ENCODE peak calls at places on chromosomes 13 and 19, in ten cellular contexts. One of them, this sample, is unnamed.

GRCh38 chr13:73870970-73871935 is 263.0 kb downstream of the KLF12 start:
- DNase-seq in IMR-90: peak
- DNase-seq in adrenal gland: peak
- DNase-seq in breast epithelium: no peak
- DNase-seq in heart left ventricle: peak
- DNase-seq in body of pancreas: no peak
- DNase-seq in stomach: no peak
- DNase-seq in tibial nerve: no peak
- DNase-seq in A549: no peak
- DNase-seq in uterus: peak
- DNase-seq in this sample: no peak

GRCh38 chr13:45456196-45456972 is 8.4 kb upstream of the COG3 start:
- DNase-seq in IMR-90: peak
- DNase-seq in adrenal gland: no peak
- DNase-seq in breast epithelium: no peak
- DNase-seq in heart left ventricle: no peak
- DNase-seq in body of pancreas: no peak
- DNase-seq in stomach: no peak
- DNase-seq in tibial nerve: no peak
- DNase-seq in A549: no peak
- DNase-seq in uterus: no peak
- DNase-seq in this sample: no peak

GRCh38 chr19:34246340-34246739 is 8.0 kb upstream of the GARRE1 start:
- DNase-seq in IMR-90: no peak
- DNase-seq in adrenal gland: no peak
- DNase-seq in breast epithelium: no peak
- DNase-seq in heart left ventricle: no peak
- DNase-seq in body of pancreas: no peak
- DNase-seq in stomach: no peak
- DNase-seq in tibial nerve: no peak
- DNase-seq in A549: no peak
- DNase-seq in uterus: no peak
- DNase-seq in this sample: no peak

GRCh38 chr13:82291852-82292251 is 1590.4 kb downstream of the SLITRK1 start:
- DNase-seq in IMR-90: no peak
- DNase-seq in adrenal gland: no peak
- DNase-seq in breast epithelium: no peak
- DNase-seq in heart left ventricle: no peak
- DNase-seq in body of pancreas: no peak
- DNase-seq in stomach: no peak
- DNase-seq in tibial nerve: no peak
- DNase-seq in A549: no peak
- DNase-seq in uterus: no peak
- DNase-seq in this sample: no peak

GRCh38 chr13:80084086-80084676 is 256.7 kb downstream of the SPRY2 start:
- DNase-seq in IMR-90: peak
- DNase-seq in adrenal gland: peak
- DNase-seq in breast epithelium: no peak
- DNase-seq in heart left ventricle: peak
- DNase-seq in body of pancreas: no peak
- DNase-seq in stomach: no peak
- DNase-seq in tibial nerve: no peak
- DNase-seq in A549: no peak
- DNase-seq in uterus: no peak
- DNase-seq in this sample: no peak

GRCh38 chr19:2032296-2032941 is 16.9 kb upstream of the BTBD2 start:
- DNase-seq in IMR-90: peak
- DNase-seq in adrenal gland: peak
- DNase-seq in breast epithelium: peak
- DNase-seq in heart left ventricle: peak
- DNase-seq in body of pancreas: peak
- DNase-seq in stomach: peak
- DNase-seq in tibial nerve: peak
- DNase-seq in A549: peak
- DNase-seq in uterus: peak
- DNase-seq in this sample: peak

GRCh38 chr19:44613295-44614168 is at the start of gene IGSF23:
- DNase-seq in IMR-90: no peak
- DNase-seq in adrenal gland: no peak
- DNase-seq in breast epithelium: no peak
- DNase-seq in heart left ventricle: no peak
- DNase-seq in body of pancreas: no peak
- DNase-seq in stomach: no peak
- DNase-seq in tibial nerve: no peak
- DNase-seq in A549: no peak
- DNase-seq in uterus: no peak
- DNase-seq in this sample: no peak

GRCh38 chr13:112069727-112070300 is 2.9 kb downstream of the SOX1 start:
- DNase-seq in IMR-90: no peak
- DNase-seq in adrenal gland: no peak
- DNase-seq in breast epithelium: no peak
- DNase-seq in heart left ventricle: no peak
- DNase-seq in body of pancreas: no peak
- DNase-seq in stomach: no peak
- DNase-seq in tibial nerve: no peak
- DNase-seq in A549: no peak
- DNase-seq in uterus: no peak
- DNase-seq in this sample: no peak

DNA sequence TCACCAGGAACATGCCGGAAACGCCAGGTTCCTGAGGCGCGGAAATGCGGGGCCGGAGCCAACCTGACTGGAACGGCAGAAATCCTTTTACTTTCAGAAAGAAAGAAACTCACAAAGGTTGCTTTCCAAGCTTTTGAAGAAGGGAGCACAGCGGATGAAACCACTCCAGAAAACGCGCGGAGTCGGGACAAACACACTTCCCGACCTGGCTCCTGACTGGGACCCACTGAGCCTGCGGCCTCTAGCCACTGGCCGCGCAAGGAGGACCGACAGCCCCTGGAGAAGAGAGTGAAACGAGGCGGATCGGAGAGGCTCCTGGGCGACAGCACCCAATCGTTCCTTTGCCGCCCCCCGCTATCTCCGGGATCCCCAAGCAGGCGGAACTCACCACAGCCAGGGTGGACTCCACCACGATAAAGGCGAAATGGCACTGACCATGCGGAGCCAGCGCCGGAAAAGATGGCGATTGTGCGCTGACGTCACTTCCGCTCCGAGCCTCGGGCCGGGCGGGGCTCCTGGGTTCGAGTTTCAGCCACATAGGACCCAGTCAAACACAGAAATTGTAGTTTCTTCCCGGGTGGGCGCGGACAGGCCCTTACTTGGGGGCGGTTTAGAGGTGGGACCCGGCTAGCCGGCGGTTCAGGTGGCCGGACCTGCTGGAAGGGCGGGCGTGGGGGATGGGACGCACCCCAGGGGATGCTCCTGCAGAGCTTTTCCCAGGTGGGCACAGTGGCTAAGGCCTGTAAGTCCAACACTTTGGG is at the start of gene ZNF121:
- DNase-seq in IMR-90: peak
- DNase-seq in adrenal gland: peak
- DNase-seq in breast epithelium: peak
- DNase-seq in heart left ventricle: peak
- DNase-seq in body of pancreas: peak
- DNase-seq in stomach: peak
- DNase-seq in tibial nerve: peak
- DNase-seq in A549: peak
- DNase-seq in uterus: peak
- DNase-seq in this sample: peak
- TF ChIP-seq POLR2A in IMR-90: peak
- TF ChIP-seq POLR2A in adrenal gland: peak
- TF ChIP-seq POLR2A in breast epithelium: no peak
- TF ChIP-seq POLR2A in heart left ventricle: peak
- TF ChIP-seq POLR2A in body of pancreas: no peak
- TF ChIP-seq POLR2A in stomach: no peak
- TF ChIP-seq POLR2A in tibial nerve: no peak
- TF ChIP-seq POLR2A in A549: peak
- TF ChIP-seq POLR2A in uterus: peak
- TF ChIP-seq POLR2A in this sample: peak

DNA sequence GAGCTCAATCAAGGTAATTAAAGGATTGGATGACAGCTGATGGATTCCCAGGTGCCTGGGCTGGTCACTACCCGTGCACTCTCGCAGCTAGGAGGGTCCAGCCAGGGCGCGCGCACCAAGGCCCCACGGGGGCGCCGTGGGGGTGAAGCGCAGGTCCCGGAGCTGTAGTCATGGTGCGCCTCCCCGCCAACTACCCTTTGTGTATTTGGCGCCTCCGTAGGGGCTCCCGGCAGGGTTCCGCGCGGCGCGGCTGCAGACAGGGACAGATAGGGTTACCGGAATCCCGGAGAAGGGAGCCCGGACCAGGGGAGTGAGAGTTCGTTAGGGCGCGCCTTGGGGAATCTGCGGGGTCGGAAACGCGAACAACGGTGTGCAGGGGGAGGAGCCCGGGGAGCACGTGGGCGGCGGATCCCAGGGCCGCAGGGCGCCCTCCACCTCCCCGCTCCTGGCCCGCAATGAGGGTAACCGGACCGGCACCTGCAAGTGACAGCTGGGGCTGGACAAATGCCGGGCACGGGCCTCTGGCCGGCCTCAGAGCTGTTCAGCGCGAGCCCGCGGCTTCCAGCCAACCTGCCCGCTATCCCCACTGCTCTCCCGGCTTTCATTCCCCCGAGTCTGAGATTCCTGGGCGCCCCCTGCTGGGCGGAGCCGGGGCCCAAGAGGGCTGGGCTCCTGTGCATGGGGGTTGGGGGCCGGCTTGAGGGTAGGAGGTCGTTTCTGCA is 3.4 kb upstream of the PRAM1 start:
- DNase-seq in IMR-90: peak
- DNase-seq in adrenal gland: peak
- DNase-seq in breast epithelium: peak
- DNase-seq in heart left ventricle: peak
- DNase-seq in body of pancreas: peak
- DNase-seq in stomach: peak
- DNase-seq in tibial nerve: peak
- DNase-seq in A549: peak
- DNase-seq in uterus: peak
- DNase-seq in this sample: peak
- TF ChIP-seq POLR2A in IMR-90: no peak
- TF ChIP-seq POLR2A in adrenal gland: no peak
- TF ChIP-seq POLR2A in breast epithelium: no peak
- TF ChIP-seq POLR2A in heart left ventricle: peak
- TF ChIP-seq POLR2A in body of pancreas: no peak
- TF ChIP-seq POLR2A in stomach: no peak
- TF ChIP-seq POLR2A in tibial nerve: no peak
- TF ChIP-seq POLR2A in A549: no peak
- TF ChIP-seq POLR2A in uterus: no peak
- TF ChIP-seq POLR2A in this sample: no peak

DNA sequence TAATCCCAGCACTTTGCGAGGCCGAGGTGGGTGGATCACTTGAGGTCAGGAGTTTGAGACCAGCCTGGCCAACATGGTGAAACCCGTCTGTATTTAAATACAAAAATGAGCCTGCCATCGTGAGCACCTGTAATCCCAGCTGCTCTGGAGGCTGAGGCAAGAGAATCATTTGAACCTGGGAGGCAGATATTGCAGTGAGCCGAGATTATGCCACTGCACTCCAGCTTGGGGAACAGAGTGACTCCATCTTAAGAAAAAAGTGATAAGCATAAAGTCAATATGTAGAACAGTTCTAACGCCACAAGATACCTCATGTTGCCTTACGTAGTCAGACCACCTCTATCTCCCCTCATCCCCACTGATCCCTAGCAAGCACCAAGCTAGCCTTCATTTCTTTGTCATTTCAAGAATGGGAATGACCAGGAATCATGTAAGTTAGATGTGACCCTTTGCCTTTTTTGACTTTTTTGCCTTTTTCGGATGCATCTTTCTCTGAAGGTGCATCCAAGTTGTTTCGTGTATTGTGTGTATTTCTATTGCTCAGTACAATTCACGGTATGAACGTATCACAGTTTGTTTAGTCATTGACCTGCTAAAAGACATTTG is 6.4 kb downstream of the RPL21 start:
- DNase-seq in IMR-90: no peak
- DNase-seq in adrenal gland: no peak
- DNase-seq in breast epithelium: no peak
- DNase-seq in heart left ventricle: no peak
- DNase-seq in body of pancreas: no peak
- DNase-seq in stomach: no peak
- DNase-seq in tibial nerve: no peak
- DNase-seq in A549: no peak
- DNase-seq in uterus: no peak
- DNase-seq in this sample: no peak
- TF ChIP-seq POLR2A in IMR-90: peak
- TF ChIP-seq POLR2A in adrenal gland: no peak
- TF ChIP-seq POLR2A in breast epithelium: no peak
- TF ChIP-seq POLR2A in heart left ventricle: no peak
- TF ChIP-seq POLR2A in body of pancreas: no peak
- TF ChIP-seq POLR2A in stomach: no peak
- TF ChIP-seq POLR2A in tibial nerve: no peak
- TF ChIP-seq POLR2A in A549: no peak
- TF ChIP-seq POLR2A in uterus: no peak
- TF ChIP-seq POLR2A in this sample: no peak

GRCh38 chr13:97239943-97240788 is 18.0 kb downstream of the MBNL2 start:
- DNase-seq in IMR-90: no peak
- DNase-seq in adrenal gland: no peak
- DNase-seq in breast epithelium: no peak
- DNase-seq in heart left ventricle: no peak
- DNase-seq in body of pancreas: no peak
- DNase-seq in stomach: no peak
- DNase-seq in tibial nerve: no peak
- DNase-seq in A549: no peak
- DNase-seq in uterus: no peak
- DNase-seq in this sample: no peak

GRCh38 chr13:97239306-97239705 is 17.2 kb downstream of the MBNL2 start:
- DNase-seq in IMR-90: no peak
- DNase-seq in adrenal gland: no peak
- DNase-seq in breast epithelium: no peak
- DNase-seq in heart left ventricle: no peak
- DNase-seq in body of pancreas: no peak
- DNase-seq in stomach: no peak
- DNase-seq in tibial nerve: no peak
- DNase-seq in A549: no peak
- DNase-seq in uterus: no peak
- DNase-seq in this sample: no peak

GRCh38 chr13:97242755-97243497 is 20.8 kb downstream of the MBNL2 start:
- DNase-seq in IMR-90: no peak
- DNase-seq in adrenal gland: no peak
- DNase-seq in breast epithelium: no peak
- DNase-seq in heart left ventricle: no peak
- DNase-seq in body of pancreas: no peak
- DNase-seq in stomach: no peak
- DNase-seq in tibial nerve: no peak
- DNase-seq in A549: no peak
- DNase-seq in uterus: no peak
- DNase-seq in this sample: no peak

GRCh38 chr13:97241761-97242160 is 19.6 kb downstream of the MBNL2 start:
- DNase-seq in IMR-90: no peak
- DNase-seq in adrenal gland: no peak
- DNase-seq in breast epithelium: no peak
- DNase-seq in heart left ventricle: no peak
- DNase-seq in body of pancreas: no peak
- DNase-seq in stomach: no peak
- DNase-seq in tibial nerve: no peak
- DNase-seq in A549: no peak
- DNase-seq in uterus: no peak
- DNase-seq in this sample: no peak

DNA sequence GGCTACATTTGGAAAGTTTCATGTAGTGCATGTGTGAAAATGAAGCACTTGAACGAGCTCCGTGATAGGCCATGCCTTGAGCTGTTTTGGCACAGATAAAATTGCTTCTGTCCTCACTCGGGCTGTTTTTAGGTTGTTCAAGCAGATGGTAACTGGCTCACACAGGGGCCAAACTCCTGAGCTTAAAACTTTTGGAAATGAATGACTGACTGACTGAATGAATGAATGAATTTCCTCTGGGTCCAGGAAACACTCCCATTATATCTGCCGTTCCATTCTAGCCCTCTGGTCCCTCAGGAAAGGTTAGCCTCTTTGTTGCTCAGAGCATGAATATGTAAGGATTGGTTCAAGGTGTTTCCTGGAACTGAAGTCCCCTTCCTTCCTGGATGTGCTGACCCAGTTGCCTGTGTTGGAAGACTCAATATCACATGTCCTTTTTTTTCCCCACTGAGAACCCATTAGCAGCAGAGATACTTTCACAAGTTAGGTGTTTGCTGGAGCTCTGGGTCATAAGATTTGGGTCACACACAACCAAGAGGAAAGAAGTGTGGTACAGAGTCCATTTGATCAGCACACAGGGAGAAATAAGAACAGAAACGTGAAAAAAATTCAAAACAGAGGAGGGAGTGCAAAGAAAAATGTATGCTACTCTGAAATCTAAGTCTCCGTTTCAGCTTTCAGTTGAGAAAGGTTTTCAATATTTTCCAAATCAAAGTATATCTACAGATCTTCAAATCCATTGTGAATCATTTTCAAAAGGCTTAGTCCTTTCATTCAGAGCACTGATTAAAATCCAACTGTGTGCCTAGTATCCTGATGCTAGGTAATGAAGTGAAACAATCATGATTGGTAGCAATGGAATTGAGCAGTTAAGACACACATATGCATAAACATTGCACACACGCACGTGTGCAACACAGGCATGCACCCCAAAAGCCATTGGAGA is 18.9 kb downstream of the MBNL2 start:
- DNase-seq in IMR-90: no peak
- DNase-seq in adrenal gland: no peak
- DNase-seq in breast epithelium: no peak
- DNase-seq in heart left ventricle: no peak
- DNase-seq in body of pancreas: no peak
- DNase-seq in stomach: no peak
- DNase-seq in tibial nerve: no peak
- DNase-seq in A549: no peak
- DNase-seq in uterus: no peak
- DNase-seq in this sample: no peak
- TF ChIP-seq POLR2A in IMR-90: no peak
- TF ChIP-seq POLR2A in adrenal gland: no peak
- TF ChIP-seq POLR2A in breast epithelium: no peak
- TF ChIP-seq POLR2A in heart left ventricle: no peak
- TF ChIP-seq POLR2A in body of pancreas: no peak
- TF ChIP-seq POLR2A in stomach: no peak
- TF ChIP-seq POLR2A in tibial nerve: no peak
- TF ChIP-seq POLR2A in A549: no peak
- TF ChIP-seq POLR2A in uterus: no peak
- TF ChIP-seq POLR2A in this sample: no peak